ENCODE peak calls at places on chromosomes 6 and 20, in four cellular contexts. One of them, this sample, is unnamed.

GRCh38 chr6:41208439-41209106 is 7.6 kb upstream of the TREML2 start:
- DNase-seq in activated CD4-positive, alpha-beta T cell treated with anti-CD3 and anti-CD28 coated beads, Interleukin-2, amount 50 U/mL, for 1 hour: no peak
- DNase-seq in activated T-cell treated with anti-CD3 and anti-CD28 coated beads for 24 hours: no peak
- DNase-seq in heart left ventricle: no peak
- DNase-seq in this sample: no peak

GRCh38 chr20:62363920-62364851 is 2.9 kb downstream of the LAMA5 start:
- DNase-seq in activated CD4-positive, alpha-beta T cell treated with anti-CD3 and anti-CD28 coated beads, Interleukin-2, amount 50 U/mL, for 1 hour: no peak
- DNase-seq in activated T-cell treated with anti-CD3 and anti-CD28 coated beads for 24 hours: no peak
- DNase-seq in heart left ventricle: peak; percentile 69
- DNase-seq in this sample: no peak

GRCh38 chr20:9884666-9885065 is 45.8 kb upstream of the PAK5 start:
- DNase-seq in activated CD4-positive, alpha-beta T cell treated with anti-CD3 and anti-CD28 coated beads, Interleukin-2, amount 50 U/mL, for 1 hour: no peak
- DNase-seq in activated T-cell treated with anti-CD3 and anti-CD28 coated beads for 24 hours: no peak
- DNase-seq in heart left ventricle: no peak
- DNase-seq in this sample: no peak

GRCh38 chr6:55445648-55446204 is 118.5 kb downstream of the GFRAL start:
- DNase-seq in activated CD4-positive, alpha-beta T cell treated with anti-CD3 and anti-CD28 coated beads, Interleukin-2, amount 50 U/mL, for 1 hour: no peak
- DNase-seq in activated T-cell treated with anti-CD3 and anti-CD28 coated beads for 24 hours: no peak
- DNase-seq in heart left ventricle: no peak
- DNase-seq in this sample: no peak

GRCh38 chr6:145352382-145353080 is 382.8 kb downstream of the EPM2A start:
- DNase-seq in activated CD4-positive, alpha-beta T cell treated with anti-CD3 and anti-CD28 coated beads, Interleukin-2, amount 50 U/mL, for 1 hour: no peak
- DNase-seq in activated T-cell treated with anti-CD3 and anti-CD28 coated beads for 24 hours: no peak
- DNase-seq in heart left ventricle: no peak
- DNase-seq in this sample: no peak

GRCh38 chr6:121235386-121235785 is 98.9 kb downstream of the TBC1D32 start:
- DNase-seq in activated CD4-positive, alpha-beta T cell treated with anti-CD3 and anti-CD28 coated beads, Interleukin-2, amount 50 U/mL, for 1 hour: no peak
- DNase-seq in activated T-cell treated with anti-CD3 and anti-CD28 coated beads for 24 hours: no peak
- DNase-seq in heart left ventricle: no peak
- DNase-seq in this sample: no peak

GRCh38 chr20:51318058-51318960 is 224.2 kb downstream of the NFATC2 start:
- DNase-seq in activated CD4-positive, alpha-beta T cell treated with anti-CD3 and anti-CD28 coated beads, Interleukin-2, amount 50 U/mL, for 1 hour: peak; percentile 51
- DNase-seq in activated T-cell treated with anti-CD3 and anti-CD28 coated beads for 24 hours: peak; percentile 22
- DNase-seq in heart left ventricle: no peak
- DNase-seq in this sample: peak; percentile 6

GRCh38 chr6:77290798-77291197 is 172.5 kb downstream of the HTR1B start:
- DNase-seq in activated CD4-positive, alpha-beta T cell treated with anti-CD3 and anti-CD28 coated beads, Interleukin-2, amount 50 U/mL, for 1 hour: no peak
- DNase-seq in activated T-cell treated with anti-CD3 and anti-CD28 coated beads for 24 hours: no peak
- DNase-seq in heart left ventricle: no peak
- DNase-seq in this sample: no peak

GRCh38 chr6:53741001-53741400 is 53.8 kb upstream of the LRRC1 start:
- DNase-seq in activated CD4-positive, alpha-beta T cell treated with anti-CD3 and anti-CD28 coated beads, Interleukin-2, amount 50 U/mL, for 1 hour: no peak
- DNase-seq in activated T-cell treated with anti-CD3 and anti-CD28 coated beads for 24 hours: no peak
- DNase-seq in heart left ventricle: no peak
- DNase-seq in this sample: no peak

GRCh38 chr20:51388227-51388626 is 154.3 kb downstream of the NFATC2 start:
- DNase-seq in activated CD4-positive, alpha-beta T cell treated with anti-CD3 and anti-CD28 coated beads, Interleukin-2, amount 50 U/mL, for 1 hour: no peak
- DNase-seq in activated T-cell treated with anti-CD3 and anti-CD28 coated beads for 24 hours: no peak
- DNase-seq in heart left ventricle: no peak
- DNase-seq in this sample: no peak

GRCh38 chr20:47187450-47188195 is 168.9 kb downstream of the ZMYND8 start:
- DNase-seq in activated CD4-positive, alpha-beta T cell treated with anti-CD3 and anti-CD28 coated beads, Interleukin-2, amount 50 U/mL, for 1 hour: peak; percentile 14
- DNase-seq in activated T-cell treated with anti-CD3 and anti-CD28 coated beads for 24 hours: no peak
- DNase-seq in heart left ventricle: no peak
- DNase-seq in this sample: no peak

GRCh38 chr6:45387236-45387635 is 9.5 kb upstream of the SUPT3H start:
- DNase-seq in activated CD4-positive, alpha-beta T cell treated with anti-CD3 and anti-CD28 coated beads, Interleukin-2, amount 50 U/mL, for 1 hour: no peak
- DNase-seq in activated T-cell treated with anti-CD3 and anti-CD28 coated beads for 24 hours: no peak
- DNase-seq in heart left ventricle: no peak
- DNase-seq in this sample: no peak

GRCh38 chr6:137677714-137678113 is 183.5 kb upstream of the OLIG3 start:
- DNase-seq in activated CD4-positive, alpha-beta T cell treated with anti-CD3 and anti-CD28 coated beads, Interleukin-2, amount 50 U/mL, for 1 hour: no peak
- DNase-seq in activated T-cell treated with anti-CD3 and anti-CD28 coated beads for 24 hours: no peak
- DNase-seq in heart left ventricle: no peak
- DNase-seq in this sample: peak; percentile 84

GRCh38 chr6:170388113-170388512 is 81.6 kb downstream of the FAM120B start:
- DNase-seq in activated CD4-positive, alpha-beta T cell treated with anti-CD3 and anti-CD28 coated beads, Interleukin-2, amount 50 U/mL, for 1 hour: no peak
- DNase-seq in activated T-cell treated with anti-CD3 and anti-CD28 coated beads for 24 hours: no peak
- DNase-seq in heart left ventricle: no peak
- DNase-seq in this sample: no peak

GRCh38 chr6:14129572-14129971 is 12.0 kb downstream of the CD83 start:
- DNase-seq in activated CD4-positive, alpha-beta T cell treated with anti-CD3 and anti-CD28 coated beads, Interleukin-2, amount 50 U/mL, for 1 hour: no peak
- DNase-seq in activated T-cell treated with anti-CD3 and anti-CD28 coated beads for 24 hours: no peak
- DNase-seq in heart left ventricle: peak; percentile 57
- DNase-seq in this sample: no peak

GRCh38 chr6:139342957-139343750 is 31.3 kb downstream of the CITED2 start:
- DNase-seq in activated CD4-positive, alpha-beta T cell treated with anti-CD3 and anti-CD28 coated beads, Interleukin-2, amount 50 U/mL, for 1 hour: no peak
- DNase-seq in activated T-cell treated with anti-CD3 and anti-CD28 coated beads for 24 hours: no peak
- DNase-seq in heart left ventricle: no peak
- DNase-seq in this sample: no peak

GRCh38 chr6:155524249-155524651 is 68.6 kb upstream of the NOX3 start:
- DNase-seq in activated CD4-positive, alpha-beta T cell treated with anti-CD3 and anti-CD28 coated beads, Interleukin-2, amount 50 U/mL, for 1 hour: no peak
- DNase-seq in activated T-cell treated with anti-CD3 and anti-CD28 coated beads for 24 hours: no peak
- DNase-seq in heart left ventricle: no peak
- DNase-seq in this sample: no peak

GRCh38 chr6:123415844-123416468 is 220.8 kb downstream of the TRDN start:
- DNase-seq in activated CD4-positive, alpha-beta T cell treated with anti-CD3 and anti-CD28 coated beads, Interleukin-2, amount 50 U/mL, for 1 hour: peak; percentile 3
- DNase-seq in activated T-cell treated with anti-CD3 and anti-CD28 coated beads for 24 hours: peak; percentile 7
- DNase-seq in heart left ventricle: peak; percentile 47
- DNase-seq in this sample: peak; percentile 30

GRCh38 chr6:93040375-93040774 is 379.0 kb downstream of the EPHA7 start:
- DNase-seq in activated CD4-positive, alpha-beta T cell treated with anti-CD3 and anti-CD28 coated beads, Interleukin-2, amount 50 U/mL, for 1 hour: no peak
- DNase-seq in activated T-cell treated with anti-CD3 and anti-CD28 coated beads for 24 hours: no peak
- DNase-seq in heart left ventricle: no peak
- DNase-seq in this sample: no peak

GRCh38 chr6:10258341-10258740 is 156.5 kb downstream of the TFAP2A start:
- DNase-seq in activated CD4-positive, alpha-beta T cell treated with anti-CD3 and anti-CD28 coated beads, Interleukin-2, amount 50 U/mL, for 1 hour: no peak
- DNase-seq in activated T-cell treated with anti-CD3 and anti-CD28 coated beads for 24 hours: no peak
- DNase-seq in heart left ventricle: no peak
- DNase-seq in this sample: no peak

GRCh38 chr6:46555129-46555528 is 63.9 kb upstream of the RCAN2 start:
- DNase-seq in activated CD4-positive, alpha-beta T cell treated with anti-CD3 and anti-CD28 coated beads, Interleukin-2, amount 50 U/mL, for 1 hour: no peak
- DNase-seq in activated T-cell treated with anti-CD3 and anti-CD28 coated beads for 24 hours: no peak
- DNase-seq in heart left ventricle: no peak
- DNase-seq in this sample: no peak

GRCh38 chr20:7586481-7586880 is 353.8 kb downstream of the HAO1 start:
- DNase-seq in activated CD4-positive, alpha-beta T cell treated with anti-CD3 and anti-CD28 coated beads, Interleukin-2, amount 50 U/mL, for 1 hour: no peak
- DNase-seq in activated T-cell treated with anti-CD3 and anti-CD28 coated beads for 24 hours: no peak
- DNase-seq in heart left ventricle: no peak
- DNase-seq in this sample: no peak

GRCh38 chr6:135983720-135984343 is 132.3 kb downstream of the PDE7B start:
- DNase-seq in activated CD4-positive, alpha-beta T cell treated with anti-CD3 and anti-CD28 coated beads, Interleukin-2, amount 50 U/mL, for 1 hour: no peak
- DNase-seq in activated T-cell treated with anti-CD3 and anti-CD28 coated beads for 24 hours: no peak
- DNase-seq in heart left ventricle: no peak
- DNase-seq in this sample: no peak

GRCh38 chr6:105814745-105815536 is 271.2 kb upstream of the PRDM1 start:
- DNase-seq in activated CD4-positive, alpha-beta T cell treated with anti-CD3 and anti-CD28 coated beads, Interleukin-2, amount 50 U/mL, for 1 hour: no peak
- DNase-seq in activated T-cell treated with anti-CD3 and anti-CD28 coated beads for 24 hours: no peak
- DNase-seq in heart left ventricle: no peak
- DNase-seq in this sample: no peak

GRCh38 chr6:3841711-3842565 is 7.2 kb upstream of the FAM50B start:
- DNase-seq in activated CD4-positive, alpha-beta T cell treated with anti-CD3 and anti-CD28 coated beads, Interleukin-2, amount 50 U/mL, for 1 hour: no peak
- DNase-seq in activated T-cell treated with anti-CD3 and anti-CD28 coated beads for 24 hours: no peak
- DNase-seq in heart left ventricle: no peak
- DNase-seq in this sample: no peak

GRCh38 chr6:65126667-65127066 is 580.4 kb downstream of the EYS start:
- DNase-seq in activated CD4-positive, alpha-beta T cell treated with anti-CD3 and anti-CD28 coated beads, Interleukin-2, amount 50 U/mL, for 1 hour: no peak
- DNase-seq in activated T-cell treated with anti-CD3 and anti-CD28 coated beads for 24 hours: no peak
- DNase-seq in heart left ventricle: no peak
- DNase-seq in this sample: no peak

GRCh38 chr6:19918436-19918835 is 81.3 kb downstream of the ID4 start:
- DNase-seq in activated CD4-positive, alpha-beta T cell treated with anti-CD3 and anti-CD28 coated beads, Interleukin-2, amount 50 U/mL, for 1 hour: no peak
- DNase-seq in activated T-cell treated with anti-CD3 and anti-CD28 coated beads for 24 hours: no peak
- DNase-seq in heart left ventricle: no peak
- DNase-seq in this sample: no peak

GRCh38 chr6:39420300-39421265 is 98.1 kb upstream of the KCNK16 start:
- DNase-seq in activated CD4-positive, alpha-beta T cell treated with anti-CD3 and anti-CD28 coated beads, Interleukin-2, amount 50 U/mL, for 1 hour: no peak
- DNase-seq in activated T-cell treated with anti-CD3 and anti-CD28 coated beads for 24 hours: no peak
- DNase-seq in heart left ventricle: peak; percentile 40
- DNase-seq in this sample: no peak

GRCh38 chr20:15802020-15802419 is 771.2 kb downstream of the KIF16B start:
- DNase-seq in activated CD4-positive, alpha-beta T cell treated with anti-CD3 and anti-CD28 coated beads, Interleukin-2, amount 50 U/mL, for 1 hour: no peak
- DNase-seq in activated T-cell treated with anti-CD3 and anti-CD28 coated beads for 24 hours: no peak
- DNase-seq in heart left ventricle: no peak
- DNase-seq in this sample: no peak

GRCh38 chr6:41939848-41940758 is 1.5 kb downstream of the CCND3 start:
- DNase-seq in activated CD4-positive, alpha-beta T cell treated with anti-CD3 and anti-CD28 coated beads, Interleukin-2, amount 50 U/mL, for 1 hour: peak; percentile 8
- DNase-seq in activated T-cell treated with anti-CD3 and anti-CD28 coated beads for 24 hours: no peak
- DNase-seq in heart left ventricle: no peak
- DNase-seq in this sample: peak; percentile 77